ENCODE peak calls at places on chromosomes 16 and 17, in four cellular contexts. O is natural killer cell, K is colonic mucosa, D is brain microvascular endothelial cell. U is an unnamed sample.

GRCh38 chr16:53429221-53429943 is 4.9 kb upstream of the RBL2 start:
- DNase-seq in O (no peak), K (no peak), D (peak; percentile 63), U (peak; percentile 60)

GRCh38 chr17:57966246-57966645 is 11.0 kb upstream of the CUEDC1 start:
- DNase-seq in O (no peak), K (no peak), D (no peak), U (no peak)

GRCh38 chr16:12767897-12768296 is 35.8 kb downstream of the CPPED1 start:
- DNase-seq in O (no peak), K (no peak), D (no peak), U (no peak)

GRCh38 chr17:78977681-78977943 is 2.1 kb downstream of the LGALS3BP start:
- DNase-seq in O (no peak), K (no peak), D (no peak), U (no peak)

GRCh38 chr17:32102172-32102571 is 40.1 kb upstream of the RHOT1 start:
- DNase-seq in O (no peak), K (no peak), D (no peak), U (no peak)

GRCh38 chr17:16507918-16508533 is 16.0 kb upstream of the LRRC75A start:
- DNase-seq in O (no peak), K (peak; percentile 59), D (no peak), U (no peak)

GRCh38 chr17:10033449-10033848 is 128.4 kb upstream of the RCVRN start:
- DNase-seq in O (no peak), K (no peak), D (no peak), U (no peak)

GRCh38 chr17:20721151-20721550 is 141.6 kb downstream of the CDRT15L2 start:
- DNase-seq in O (no peak), K (no peak), D (no peak), U (peak; percentile 55)

GRCh38 chr16:21301895-21302291 is 23.8 kb upstream of the CRYM start:
- DNase-seq in O (no peak), K (no peak), D (no peak), U (no peak)

GRCh38 chr17:27456681-27457404 is 595 bp downstream of the KSR1 start:
- DNase-seq in O (no peak), K (no peak), D (no peak), U (no peak)

GRCh38 chr17:21674242-21674731 is 18.0 kb upstream of the KCNJ18 start:
- DNase-seq in O (no peak), K (no peak), D (no peak), U (no peak)

GRCh38 chr17:69581061-69581955 is 166.8 kb downstream of the MAP2K6 start:
- DNase-seq in O (no peak), K (no peak), D (no peak), U (no peak)

GRCh38 chr17:50686494-50687199 is 21.1 kb downstream of the ANKRD40 start:
- DNase-seq in O (no peak), K (peak; percentile 89), D (peak; percentile 27), U (peak; percentile 96)

GRCh38 chr16:11056989-11057645 is 112.8 kb downstream of the CLEC16A start:
- DNase-seq in O (no peak), K (no peak), D (no peak), U (no peak)

GRCh38 chr17:28274591-28275265 is 44.3 kb upstream of the TMEM97 start:
- DNase-seq in O (no peak), K (no peak), D (no peak), U (no peak)

GRCh38 chr17:35555695-35556094 is 4.9 kb downstream of the SLFN14 start:
- DNase-seq in O (no peak), K (no peak), D (no peak), U (peak; percentile 22)

GRCh38 chr17:43226393-43226792 is 2.0 kb downstream of the CCDC200 start:
- DNase-seq in O (no peak), K (peak; percentile 1), D (no peak), U (no peak)

GRCh38 chr16:75065149-75065807 is 51.3 kb downstream of the LDHD start:
- DNase-seq in O (peak; percentile 62), K (peak; percentile 67), D (no peak), U (no peak)

GRCh38 chr16:23088018-23088417 is 61.2 kb downstream of the USP31 start:
- DNase-seq in O (no peak), K (no peak), D (no peak), U (no peak)

GRCh38 chr16:30762991-30763725 is 1.0 kb downstream of the RNF40 start:
- DNase-seq in O (no peak), K (no peak), D (no peak), U (no peak)

GRCh38 chr17:49214665-49215360 is 4.3 kb downstream of the ABI3 start:
- DNase-seq in O (no peak), K (no peak), D (no peak), U (peak; percentile 18)

GRCh38 chr17:73650147-73650546 is 5.9 kb upstream of the SDK2 start:
- DNase-seq in O (no peak), K (peak; percentile 61), D (no peak), U (no peak)

GRCh38 chr17:65750678-65751077 is 189.2 kb upstream of the AXIN2 start:
- DNase-seq in O (no peak), K (peak; percentile 81), D (peak; percentile 75), U (peak; percentile 96)

GRCh38 chr17:72118588-72119279 is 2.1 kb upstream of the SOX9 start:
- DNase-seq in O (no peak), K (peak; percentile 89), D (peak; percentile 79), U (peak; percentile 85)

GRCh38 chr16:2518823-2519710 is 1.1 kb upstream of the AMDHD2 start:
- DNase-seq in O (no peak), K (no peak), D (no peak), U (no peak)

GRCh38 chr16:53952215-53953208 is 248.6 kb downstream of the FTO start:
- DNase-seq in O (no peak), K (no peak), D (no peak), U (peak; percentile 51)

GRCh38 chr16:82824408-82824807 is 197.6 kb downstream of the CDH13 start:
- DNase-seq in O (no peak), K (no peak), D (no peak), U (no peak)

GRCh38 chr16:87602821-87603683 is 744 bp downstream of the JPH3 start:
- DNase-seq in O (no peak), K (no peak), D (no peak), U (no peak)

GRCh38 chr16:77336637-77337036 is 98.2 kb downstream of the ADAMTS18 start:
- DNase-seq in O (no peak), K (no peak), D (peak; percentile 21), U (no peak)

GRCh38 chr16:17367932-17368331 is 102.8 kb downstream of the XYLT1 start:
- DNase-seq in O (no peak), K (no peak), D (peak; percentile 13), U (peak; percentile 46)

GRCh38 chr17:40854175-40854814 is 12.7 kb downstream of the KRT12 start:
- DNase-seq in O (no peak), K (no peak), D (peak; percentile 63), U (peak; percentile 87)

GRCh38 chr16:89829630-89830437 is 1.6 kb downstream of the SPIRE2 start:
- DNase-seq in O (no peak), K (peak; percentile 86), D (no peak), U (no peak)

GRCh38 chr17:55285340-55286301 is 20.9 kb downstream of the HLF start:
- DNase-seq in O (no peak), K (peak; percentile 76), D (peak; percentile 34), U (peak; percentile 89)

GRCh38 chr17:10629706-10630105 is 27.4 kb downstream of the MYH3 start:
- DNase-seq in O (no peak), K (no peak), D (no peak), U (no peak)

GRCh38 chr17:18009609-18010420 is 29.2 kb downstream of the ATPAF2 start:
- DNase-seq in O (no peak), K (no peak), D (no peak), U (no peak)

GRCh38 chr17:72466199-72466598 is 345.4 kb downstream of the SOX9 start:
- DNase-seq in O (no peak), K (peak; percentile 63), D (peak; percentile 57), U (peak; percentile 90)

GRCh38 chr17:69047368-69048263 is 13.1 kb downstream of the ABCA9 start:
- DNase-seq in O (no peak), K (peak; percentile 71), D (peak; percentile 91), U (peak; percentile 43)

GRCh38 chr17:59837362-59838195 is 55.2 kb downstream of the TUBD1 start:
- DNase-seq in O (peak; percentile 31), K (peak; percentile 86), D (peak; percentile 99), U (peak; percentile 99)

DNA sequence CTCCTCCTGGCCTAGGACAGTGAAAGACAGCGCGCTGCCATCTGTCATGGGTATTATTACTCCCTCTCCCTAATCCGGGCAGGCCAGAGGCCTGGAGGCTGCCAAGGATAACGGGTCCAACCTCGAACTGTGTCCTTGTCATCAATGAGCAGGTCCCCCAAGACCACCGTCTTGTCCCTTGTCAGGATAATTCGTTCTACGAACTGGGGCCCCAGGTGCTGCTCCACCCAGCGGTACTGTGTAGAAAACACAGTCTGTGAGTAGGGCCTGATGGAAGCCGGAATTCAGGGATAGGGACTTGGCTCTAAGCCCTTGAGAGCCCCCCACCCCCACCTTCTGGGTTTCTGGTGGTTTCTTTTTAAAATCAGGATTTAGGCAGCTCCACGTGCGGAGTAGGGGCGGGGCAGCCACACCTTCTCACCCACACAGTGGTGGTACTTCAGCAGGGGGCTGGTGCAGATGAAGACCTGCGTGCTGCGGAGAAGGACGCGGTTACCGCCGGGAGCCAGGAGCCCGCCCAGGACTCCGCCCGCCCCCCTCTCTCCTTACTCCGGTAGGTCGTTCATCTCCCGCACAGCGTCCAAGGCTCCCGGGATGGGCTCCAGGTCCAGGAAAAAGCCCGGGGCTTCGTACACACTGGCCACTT is 787 bp downstream of the NT5C start:
- DNase-seq in O (peak; percentile 28), K (peak; percentile 60), D (peak; percentile 51), U (peak; percentile 71)
- TF ChIP-seq CTCF in O (no peak), K (peak; percentile 36), D (peak; percentile 78), U (peak; percentile 40)

GRCh38 chr16:19994771-19995170 is 78.9 kb downstream of the GPR139 start:
- DNase-seq in O (no peak), K (no peak), D (no peak), U (no peak)

GRCh38 chr16:19997264-19997663 is 76.4 kb downstream of the GPR139 start:
- DNase-seq in O (no peak), K (no peak), D (no peak), U (no peak)

DNA sequence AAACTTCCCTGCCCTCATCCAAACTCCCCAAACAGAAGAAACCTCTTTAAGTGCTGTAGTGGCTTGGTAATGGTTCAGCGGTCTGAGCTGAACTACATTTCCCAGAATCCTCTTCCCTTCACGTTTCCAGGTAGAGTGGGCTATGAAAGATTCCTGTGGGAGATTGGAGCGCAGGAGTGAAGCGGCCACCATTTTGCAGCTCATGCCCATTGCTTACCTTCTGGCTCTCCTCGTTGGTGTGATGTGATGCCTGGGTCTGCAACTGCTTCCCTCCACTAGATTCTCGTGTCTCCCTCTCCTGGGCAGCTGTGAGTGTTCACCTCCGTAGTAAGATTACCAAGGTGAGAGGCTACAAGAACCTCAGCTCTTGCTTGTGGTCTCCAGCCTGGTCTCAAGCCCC is 82.1 kb downstream of the GPR139 start:
- DNase-seq in O (no peak), K (no peak), D (no peak), U (no peak)
- TF ChIP-seq CTCF in O (no peak), K (no peak), D (no peak), U (no peak)

GRCh38 chr17:19433727-19434340 is 22.8 kb downstream of the RNF112 start:
- DNase-seq in O (no peak), K (no peak), D (no peak), U (no peak)
- TF ChIP-seq CTCF in O (no peak), K (no peak), D (no peak), U (no peak)

GRCh38 chr17:61410555-61411089 is 11.0 kb downstream of the TBX2 start:
- DNase-seq in O (peak; percentile 74), K (peak; percentile 81), D (peak; percentile 61), U (no peak)
- TF ChIP-seq CTCF in O (peak; percentile 69), K (peak; percentile 46), D (peak; percentile 68), U (no peak)

U was measured in MCF 10A.